ENCODE peak calls at places on chromosomes 5 and 9, in nine cellular contexts. H, W, L, Y, K, A, B, C and N are unnamed samples.

GRCh38 chr5:133075572-133076536 is 24.0 kb downstream of the HSPA4 start:
- DNase-seq in H (no peak), W (no peak), L (no peak), Y (no peak), K (no peak), A (no peak), B (peak), C (no peak), N (peak)

GRCh38 chr5:72167790-72168189 is 60.5 kb downstream of the MAP1B start:
- DNase-seq in H (no peak), W (no peak), L (no peak), Y (no peak), K (no peak), A (no peak), B (no peak), C (no peak), N (no peak)

GRCh38 chr9:128715436-128715750 is 8.5 kb downstream of the ZDHHC12 start:
- DNase-seq in H (no peak), W (no peak), L (no peak), Y (no peak), K (no peak), A (no peak), B (no peak), C (no peak), N (no peak)

GRCh38 chr5:153565822-153566221 is 75.4 kb downstream of the GRIA1 start:
- DNase-seq in H (no peak), W (no peak), L (no peak), Y (no peak), K (no peak), A (no peak), B (peak), C (no peak), N (no peak)

GRCh38 chr9:83965350-83966208 is 14.4 kb downstream of the HNRNPK start:
- DNase-seq in H (no peak), W (no peak), L (no peak), Y (no peak), K (no peak), A (no peak), B (no peak), C (no peak), N (no peak)

GRCh38 chr5:143231973-143232812 is 171.3 kb downstream of the NR3C1 start:
- DNase-seq in H (no peak), W (no peak), L (no peak), Y (no peak), K (no peak), A (no peak), B (no peak), C (no peak), N (no peak)

GRCh38 chr9:19358691-19359090 is 21.3 kb downstream of the RPS6 start:
- DNase-seq in H (no peak), W (no peak), L (no peak), Y (no peak), K (no peak), A (no peak), B (no peak), C (no peak), N (no peak)

GRCh38 chr9:133775951-133776905 is 38.1 kb upstream of the SARDH start:
- DNase-seq in H (no peak), W (no peak), L (no peak), Y (no peak), K (no peak), A (no peak), B (no peak), C (no peak), N (no peak)

GRCh38 chr5:132011561-132012384 is at the start of gene ACSL6:
- DNase-seq in H (no peak), W (peak), L (no peak), Y (peak), K (peak), A (no peak), B (no peak), C (peak), N (peak)

GRCh38 chr9:23557691-23558090 is 268.3 kb downstream of the ELAVL2 start:
- DNase-seq in H (no peak), W (no peak), L (no peak), Y (no peak), K (no peak), A (no peak), B (no peak), C (no peak), N (no peak)

GRCh38 chr9:89410709-89411111 is 87.2 kb downstream of the SEMA4D start:
- DNase-seq in H (no peak), W (no peak), L (no peak), Y (no peak), K (no peak), A (no peak), B (no peak), C (peak), N (no peak)

GRCh38 chr9:115327441-115328122 is 209.6 kb upstream of the TNC start:
- DNase-seq in H (no peak), W (no peak), L (no peak), Y (no peak), K (no peak), A (no peak), B (no peak), C (no peak), N (no peak)

GRCh38 chr9:935348-935965 is 41.0 kb upstream of the DMRT3 start:
- DNase-seq in H (no peak), W (no peak), L (no peak), Y (peak), K (no peak), A (no peak), B (peak), C (no peak), N (no peak)

GRCh38 chr9:113542016-113542415 is 78.5 kb downstream of the RGS3 start:
- DNase-seq in H (no peak), W (peak), L (no peak), Y (no peak), K (no peak), A (no peak), B (no peak), C (no peak), N (no peak)

GRCh38 chr5:53073349-53073748 is 36.2 kb downstream of the MOCS2 start:
- DNase-seq in H (no peak), W (no peak), L (no peak), Y (no peak), K (no peak), A (no peak), B (no peak), C (no peak), N (no peak)

GRCh38 chr5:164504141-164504772 is 998.8 kb downstream of the MAT2B start:
- DNase-seq in H (peak), W (no peak), L (peak), Y (peak), K (no peak), A (no peak), B (peak), C (peak), N (peak)

GRCh38 chr9:131503626-131504465 is 1.1 kb downstream of the POMT1 start:
- DNase-seq in H (no peak), W (no peak), L (no peak), Y (no peak), K (peak), A (no peak), B (no peak), C (peak), N (peak)